ENCODE peak calls at places on chromosome 12, in four cellular contexts. One of them, this sample, is unnamed.

GRCh38 chr12:52818376-52818775 is 4.5 kb upstream of the KRT4 start:
- DNase-seq in CD8-positive, alpha-beta memory T cell: no peak
- DNase-seq in uterus: no peak
- DNase-seq in HepG2: no peak
- DNase-seq in this sample: no peak

GRCh38 chr12:42291680-42292079 is 34.2 kb downstream of the ZCRB1 start:
- DNase-seq in uterus: no peak
- DNase-seq in CD8-positive, alpha-beta memory T cell: no peak
- DNase-seq in HepG2: no peak
- DNase-seq in this sample: no peak

GRCh38 chr12:92695577-92695976 is 7.2 kb upstream of the PLEKHG7 start:
- DNase-seq in CD8-positive, alpha-beta memory T cell: no peak
- DNase-seq in HepG2: no peak
- DNase-seq in uterus: no peak
- DNase-seq in this sample: no peak

GRCh38 chr12:26188641-26189040 is 6.7 kb upstream of the SSPN start:
- DNase-seq in uterus: no peak
- DNase-seq in HepG2: no peak
- DNase-seq in CD8-positive, alpha-beta memory T cell: no peak
- DNase-seq in this sample: no peak

GRCh38 chr12:28872654-28873268 is 276.3 kb upstream of the FAR2 start:
- DNase-seq in HepG2: peak; percentile 21
- DNase-seq in CD8-positive, alpha-beta memory T cell: peak; percentile 1
- DNase-seq in uterus: peak; percentile 18
- DNase-seq in this sample: no peak

GRCh38 chr12:31959051-31959700 is at the start of gene RESF1:
- DNase-seq in HepG2: peak; percentile 79
- DNase-seq in uterus: peak; percentile 83
- DNase-seq in CD8-positive, alpha-beta memory T cell: peak; percentile 80
- DNase-seq in this sample: peak; percentile 64

GRCh38 chr12:75706786-75707605 is 195.6 kb upstream of the KRR1 start:
- DNase-seq in uterus: no peak
- DNase-seq in CD8-positive, alpha-beta memory T cell: no peak
- DNase-seq in HepG2: no peak
- DNase-seq in this sample: no peak

GRCh38 chr12:1855241-1855640 is 34.9 kb downstream of the LRTM2 start:
- DNase-seq in CD8-positive, alpha-beta memory T cell: no peak
- DNase-seq in HepG2: no peak
- DNase-seq in uterus: no peak
- DNase-seq in this sample: no peak

GRCh38 chr12:91513354-91513753 is 330.7 kb upstream of the DCN start:
- DNase-seq in CD8-positive, alpha-beta memory T cell: no peak
- DNase-seq in uterus: no peak
- DNase-seq in HepG2: no peak
- DNase-seq in this sample: no peak

GRCh38 chr12:117724545-117724944 is 244.2 kb downstream of the KSR2 start:
- DNase-seq in HepG2: no peak
- DNase-seq in uterus: no peak
- DNase-seq in CD8-positive, alpha-beta memory T cell: no peak
- DNase-seq in this sample: no peak

GRCh38 chr12:24903305-24904088 is 45.4 kb downstream of the BCAT1 start:
- DNase-seq in CD8-positive, alpha-beta memory T cell: no peak
- DNase-seq in HepG2: no peak
- DNase-seq in uterus: no peak
- DNase-seq in this sample: no peak

GRCh38 chr12:106248849-106249371 is 1.1 kb upstream of the CKAP4 start:
- DNase-seq in CD8-positive, alpha-beta memory T cell: no peak
- DNase-seq in HepG2: no peak
- DNase-seq in uterus: no peak
- DNase-seq in this sample: no peak

GRCh38 chr12:113086249-113087164 is 30.0 kb downstream of the DTX1 start:
- DNase-seq in CD8-positive, alpha-beta memory T cell: peak; percentile 33
- DNase-seq in uterus: no peak
- DNase-seq in HepG2: peak; percentile 23
- DNase-seq in this sample: no peak

GRCh38 chr12:67807808-67808207 is 159.3 kb downstream of the DYRK2 start:
- DNase-seq in uterus: no peak
- DNase-seq in CD8-positive, alpha-beta memory T cell: no peak
- DNase-seq in HepG2: no peak
- DNase-seq in this sample: no peak

GRCh38 chr12:57133013-57133569 is 4.8 kb downstream of the LRP1 start:
- DNase-seq in uterus: peak; percentile 22
- DNase-seq in HepG2: no peak
- DNase-seq in CD8-positive, alpha-beta memory T cell: no peak
- DNase-seq in this sample: no peak

GRCh38 chr12:83793616-83794015 is 1106.9 kb downstream of the TMTC2 start:
- DNase-seq in uterus: no peak
- DNase-seq in HepG2: no peak
- DNase-seq in CD8-positive, alpha-beta memory T cell: no peak
- DNase-seq in this sample: no peak

GRCh38 chr12:122888232-122888752 is 7.6 kb downstream of the VPS37B start:
- DNase-seq in uterus: no peak
- DNase-seq in HepG2: peak; percentile 78
- DNase-seq in CD8-positive, alpha-beta memory T cell: peak; percentile 41
- DNase-seq in this sample: peak; percentile 71

GRCh38 chr12:121205491-121205890 is 4.4 kb upstream of the P2RX4 start:
- DNase-seq in HepG2: no peak
- DNase-seq in CD8-positive, alpha-beta memory T cell: no peak
- DNase-seq in uterus: no peak
- DNase-seq in this sample: no peak

GRCh38 chr12:98471085-98471484 is 44.3 kb upstream of the TMPO start:
- DNase-seq in CD8-positive, alpha-beta memory T cell: no peak
- DNase-seq in uterus: no peak
- DNase-seq in HepG2: no peak
- DNase-seq in this sample: no peak

GRCh38 chr12:114913871-114914801 is 230.2 kb upstream of the TBX3 start:
- DNase-seq in HepG2: no peak
- DNase-seq in uterus: no peak
- DNase-seq in CD8-positive, alpha-beta memory T cell: no peak
- DNase-seq in this sample: no peak

GRCh38 chr12:113103756-113104450 is 31.7 kb downstream of the RASAL1 start:
- DNase-seq in CD8-positive, alpha-beta memory T cell: peak; percentile 42
- DNase-seq in HepG2: peak; percentile 27
- DNase-seq in uterus: no peak
- DNase-seq in this sample: no peak

GRCh38 chr12:15151141-15152091 is 69.8 kb downstream of the RERG start:
- DNase-seq in CD8-positive, alpha-beta memory T cell: no peak
- DNase-seq in uterus: no peak
- DNase-seq in HepG2: peak; percentile 5
- DNase-seq in this sample: no peak

GRCh38 chr12:110436231-110436630 is 13.9 kb downstream of the ARPC3 start:
- DNase-seq in CD8-positive, alpha-beta memory T cell: no peak
- DNase-seq in uterus: no peak
- DNase-seq in HepG2: no peak
- DNase-seq in this sample: no peak

GRCh38 chr12:121980211-121980891 is 41.3 kb upstream of the BCL7A start:
- DNase-seq in CD8-positive, alpha-beta memory T cell: no peak
- DNase-seq in HepG2: no peak
- DNase-seq in uterus: no peak
- DNase-seq in this sample: peak; percentile 58

GRCh38 chr12:85468356-85469157 is 188.5 kb downstream of the ALX1 start:
- DNase-seq in HepG2: peak; percentile 25
- DNase-seq in CD8-positive, alpha-beta memory T cell: no peak
- DNase-seq in uterus: no peak
- DNase-seq in this sample: peak; percentile 65

GRCh38 chr12:9049520-9050133 is 60.3 kb downstream of the KLRG1 start:
- DNase-seq in uterus: no peak
- DNase-seq in CD8-positive, alpha-beta memory T cell: no peak
- DNase-seq in HepG2: peak; percentile 46
- DNase-seq in this sample: no peak

GRCh38 chr12:31603546-31604009 is 12.6 kb upstream of the DENND5B start:
- DNase-seq in HepG2: no peak
- DNase-seq in uterus: no peak
- DNase-seq in CD8-positive, alpha-beta memory T cell: no peak
- DNase-seq in this sample: no peak

GRCh38 chr12:100959481-100959880 is 164.9 kb downstream of the ANO4 start:
- DNase-seq in HepG2: no peak
- DNase-seq in uterus: no peak
- DNase-seq in CD8-positive, alpha-beta memory T cell: no peak
- DNase-seq in this sample: no peak

GRCh38 chr12:79128956-79129355 is 264.4 kb downstream of the SYT1 start:
- DNase-seq in uterus: no peak
- DNase-seq in HepG2: no peak
- DNase-seq in CD8-positive, alpha-beta memory T cell: no peak
- DNase-seq in this sample: no peak

GRCh38 chr12:131941987-131942341 is 7.8 kb upstream of the EP400 start:
- DNase-seq in HepG2: no peak
- DNase-seq in CD8-positive, alpha-beta memory T cell: no peak
- DNase-seq in uterus: no peak
- DNase-seq in this sample: no peak

GRCh38 chr12:56317675-56318074 is 1.9 kb upstream of the CNPY2 start:
- DNase-seq in uterus: no peak
- DNase-seq in HepG2: no peak
- DNase-seq in CD8-positive, alpha-beta memory T cell: no peak
- DNase-seq in this sample: no peak

GRCh38 chr12:104788848-104789271 is 169.2 kb downstream of the SLC41A2 start:
- DNase-seq in HepG2: no peak
- DNase-seq in CD8-positive, alpha-beta memory T cell: no peak
- DNase-seq in uterus: no peak
- DNase-seq in this sample: no peak

GRCh38 chr12:20369164-20370000 is 1.0 kb downstream of the PDE3A start:
- DNase-seq in HepG2: no peak
- DNase-seq in uterus: peak; percentile 71
- DNase-seq in CD8-positive, alpha-beta memory T cell: no peak
- DNase-seq in this sample: no peak
- H3K4me1 ChIP-seq in HepG2: no peaks in the 10 kb centered on the region
- H3K4me1 ChIP-seq in uterus: no peaks in the 10 kb centered on the region
- H3K4me1 ChIP-seq in CD8-positive, alpha-beta memory T cell: no peaks in the 10 kb centered on the region
- H3K4me1 ChIP-seq in this sample: no peaks in the 10 kb centered on the region

DNA sequence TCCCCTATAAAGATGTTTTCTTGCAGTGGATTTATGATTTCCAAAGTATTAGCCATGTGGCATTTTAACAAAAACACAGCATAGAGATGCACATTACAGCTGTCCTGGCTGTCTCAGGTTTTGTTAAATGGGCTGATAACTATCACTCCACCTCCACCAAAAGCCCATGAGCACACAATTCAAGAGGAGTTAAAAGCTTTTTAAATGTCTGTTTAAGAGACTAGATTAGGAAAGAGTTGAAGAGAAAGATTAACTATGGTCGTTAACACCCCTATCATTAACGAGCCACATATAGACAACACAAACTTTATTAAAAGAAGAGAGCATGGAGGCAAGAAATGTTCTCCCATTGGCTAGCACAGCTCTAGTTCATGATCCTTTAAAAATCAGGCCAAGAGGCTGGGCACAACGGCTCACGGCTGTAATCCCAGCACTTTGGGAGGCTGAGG is 14.5 kb downstream of the CBX5 start:
- DNase-seq in HepG2: no peak
- DNase-seq in CD8-positive, alpha-beta memory T cell: no peak
- DNase-seq in uterus: no peak
- DNase-seq in this sample: no peak
- H3K27ac ChIP-seq in HepG2: no peak overlapping the region
- H3K27ac ChIP-seq in CD8-positive, alpha-beta memory T cell: no peak overlapping the region
- H3K27ac ChIP-seq in uterus: peak overlapping the region; percentile 5
- H3K27ac ChIP-seq in this sample: no peak overlapping the region

GRCh38 chr12:4114986-4115385 is 158.6 kb upstream of the CCND2 start:
- DNase-seq in CD8-positive, alpha-beta memory T cell: peak; percentile 12
- DNase-seq in uterus: no peak
- DNase-seq in HepG2: no peak
- DNase-seq in this sample: peak; percentile 37
- H3K4me1 ChIP-seq in CD8-positive, alpha-beta memory T cell: peaks cover 30% of the 10 kb centered on the region
- H3K4me1 ChIP-seq in uterus: no peaks in the 10 kb centered on the region
- H3K4me1 ChIP-seq in HepG2: no peaks in the 10 kb centered on the region
- H3K4me1 ChIP-seq in this sample: no peaks in the 10 kb centered on the region

DNA sequence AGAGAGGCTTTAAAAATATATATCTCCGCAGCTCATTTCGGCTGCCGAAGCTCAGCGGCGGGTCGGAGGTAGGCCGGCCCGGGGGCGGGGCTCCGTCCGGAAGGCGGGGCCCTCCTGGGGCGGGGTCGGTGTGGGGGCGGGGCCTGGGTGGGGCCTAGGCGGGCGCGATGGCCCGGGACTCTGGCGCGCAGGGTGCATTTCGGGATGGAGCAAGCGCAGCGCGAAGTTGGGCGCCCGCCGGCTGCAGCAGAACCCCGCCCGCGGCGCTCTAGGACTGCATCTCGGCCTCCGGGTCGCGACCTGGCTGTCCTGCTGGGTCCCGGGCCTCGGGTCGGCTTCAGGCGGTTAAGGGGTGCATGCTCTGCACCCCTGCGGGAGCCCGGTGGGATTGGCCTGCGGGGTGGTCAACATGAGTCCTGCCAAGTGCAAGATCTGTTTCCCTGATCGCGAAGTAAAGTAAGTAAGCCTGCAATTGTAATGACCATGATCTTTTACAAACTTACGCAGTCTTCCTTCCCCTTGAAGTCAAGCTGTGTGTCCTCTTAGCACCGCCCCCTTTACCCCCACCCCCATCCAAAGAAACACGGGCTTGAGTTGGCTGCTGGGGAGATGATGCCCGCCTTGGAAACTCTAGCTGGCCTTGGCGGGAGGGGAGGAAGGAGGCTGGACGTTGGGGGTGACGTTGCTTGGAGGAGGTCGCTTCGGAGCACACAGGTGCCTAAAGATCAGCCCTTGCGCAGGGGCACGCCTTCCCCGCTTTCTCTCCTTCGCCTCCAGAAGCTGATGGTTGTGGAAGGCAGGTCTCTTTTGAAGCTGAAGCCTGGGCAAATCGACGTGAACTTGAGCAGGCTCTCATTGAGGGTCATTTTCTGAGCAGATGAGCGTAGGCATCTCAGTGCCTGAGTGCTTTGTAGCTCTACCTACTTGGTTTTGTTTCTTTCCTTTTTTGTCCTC is 38.4 kb downstream of the ACACB start:
- DNase-seq in CD8-positive, alpha-beta memory T cell: peak; percentile 70
- DNase-seq in HepG2: peak; percentile 51
- DNase-seq in uterus: peak; percentile 88
- DNase-seq in this sample: peak; percentile 63
- H3K27ac ChIP-seq in CD8-positive, alpha-beta memory T cell: peak overlapping the region; percentile 28
- H3K27ac ChIP-seq in HepG2: peak overlapping the region; percentile 64
- H3K27ac ChIP-seq in uterus: peak overlapping the region; percentile 88
- H3K27ac ChIP-seq in this sample: peak overlapping the region; percentile 86

DNA sequence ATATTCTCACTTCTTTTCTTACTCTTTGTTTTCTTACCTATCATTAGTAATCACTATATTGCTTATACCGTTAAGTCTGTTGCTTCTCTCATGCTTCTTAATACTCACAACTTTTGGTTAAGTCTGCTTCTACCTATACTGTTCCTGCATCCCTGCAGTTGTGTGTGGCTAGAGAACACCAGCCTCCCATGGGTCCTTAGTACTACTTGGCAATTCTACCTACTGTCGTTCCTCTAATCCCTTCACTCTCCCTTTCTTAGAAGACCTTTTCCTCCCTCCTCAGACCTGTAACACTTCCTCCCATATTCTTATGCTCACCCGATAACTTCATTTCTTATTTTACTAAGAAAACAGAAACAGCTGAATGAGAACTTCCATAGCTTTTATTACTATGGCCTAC is 29.3 kb downstream of the CNOT2 start:
- DNase-seq in HepG2: no peak
- DNase-seq in uterus: no peak
- DNase-seq in CD8-positive, alpha-beta memory T cell: no peak
- DNase-seq in this sample: no peak
- H3K4me1 ChIP-seq in HepG2: peaks cover 61% of the 10 kb centered on the region
- H3K4me1 ChIP-seq in uterus: no peaks in the 10 kb centered on the region
- H3K4me1 ChIP-seq in CD8-positive, alpha-beta memory T cell: peaks cover 39% of the 10 kb centered on the region
- H3K4me1 ChIP-seq in this sample: no peaks in the 10 kb centered on the region

This sample was measured in ascending aorta.